ENCODE peak calls at places on chromosomes 5 and 9, in six cellular contexts. One of them, this sample, is unnamed.
A peak's percentile ranks its signal among the peaks of the same experiment; 100 is the strongest.

GRCh38 chr9:134420974-134421432 is 94.7 kb downstream of the RXRA start:
- DNase-seq in H1: no peak
- DNase-seq in GM12892: no peak
- DNase-seq in K562: no peak
- DNase-seq in HepG2: no peak
- DNase-seq in GM12878: no peak
- DNase-seq in this sample: no peak

GRCh38 chr5:160181965-160182622 is 47.2 kb upstream of the FABP6 start:
- DNase-seq in H1: no peak
- DNase-seq in GM12892: no peak
- DNase-seq in K562: no peak
- DNase-seq in HepG2: no peak
- DNase-seq in GM12878: no peak
- DNase-seq in this sample: no peak

GRCh38 chr5:172602712-172603289 is 38.3 kb upstream of the NEURL1B start:
- DNase-seq in H1: no peak
- DNase-seq in GM12892: no peak
- DNase-seq in K562: no peak
- DNase-seq in HepG2: no peak
- DNase-seq in GM12878: no peak
- DNase-seq in this sample: no peak

GRCh38 chr5:149708981-149709594 is 21.0 kb upstream of the PPARGC1B start:
- DNase-seq in H1: no peak
- DNase-seq in GM12892: no peak
- DNase-seq in K562: peak; percentile 63
- DNase-seq in HepG2: no peak
- DNase-seq in GM12878: no peak
- DNase-seq in this sample: no peak

GRCh38 chr5:52725065-52725746 is 62.5 kb upstream of the ITGA1 start:
- DNase-seq in H1: no peak
- DNase-seq in GM12892: no peak
- DNase-seq in K562: no peak
- DNase-seq in HepG2: peak; percentile 20
- DNase-seq in GM12878: no peak
- DNase-seq in this sample: no peak

GRCh38 chr9:1200847-1201251 is 150.7 kb downstream of the DMRT2 start:
- DNase-seq in H1: no peak
- DNase-seq in GM12892: no peak
- DNase-seq in K562: no peak
- DNase-seq in HepG2: peak; percentile 56
- DNase-seq in GM12878: no peak
- DNase-seq in this sample: no peak

GRCh38 chr5:32304622-32305021 is 8.1 kb downstream of the MTMR12 start:
- DNase-seq in H1: no peak
- DNase-seq in GM12892: no peak
- DNase-seq in K562: no peak
- DNase-seq in HepG2: no peak
- DNase-seq in GM12878: no peak
- DNase-seq in this sample: no peak

GRCh38 chr5:169004551-169004950 is 296.4 kb downstream of the SLIT3 start:
- DNase-seq in H1: no peak
- DNase-seq in GM12892: no peak
- DNase-seq in K562: no peak
- DNase-seq in HepG2: no peak
- DNase-seq in GM12878: no peak
- DNase-seq in this sample: no peak

GRCh38 chr5:118611332-118611945 is 376.9 kb downstream of the DTWD2 start:
- DNase-seq in H1: no peak
- DNase-seq in GM12892: no peak
- DNase-seq in K562: peak; percentile 22
- DNase-seq in HepG2: peak; percentile 10
- DNase-seq in GM12878: no peak
- DNase-seq in this sample: peak; percentile 4

GRCh38 chr9:129059796-129060785 is 20.8 kb upstream of the DOLPP1 start:
- DNase-seq in H1: no peak
- DNase-seq in GM12892: no peak
- DNase-seq in K562: no peak
- DNase-seq in HepG2: no peak
- DNase-seq in GM12878: no peak
- DNase-seq in this sample: no peak

GRCh38 chr9:105330201-105330600 is 85.8 kb downstream of the SLC44A1 start:
- DNase-seq in H1: no peak
- DNase-seq in GM12892: no peak
- DNase-seq in K562: no peak
- DNase-seq in HepG2: peak; percentile 18
- DNase-seq in GM12878: no peak
- DNase-seq in this sample: no peak

GRCh38 chr5:399296-400281 is 43.4 kb upstream of the EXOC3 start:
- DNase-seq in H1: peak; percentile 31
- DNase-seq in GM12892: peak; percentile 80
- DNase-seq in K562: peak; percentile 54
- DNase-seq in HepG2: peak; percentile 61
- DNase-seq in GM12878: peak; percentile 49
- DNase-seq in this sample: peak; percentile 77

GRCh38 chr9:37121881-37122280 is 1.5 kb downstream of the ZCCHC7 start:
- DNase-seq in H1: no peak
- DNase-seq in GM12892: no peak
- DNase-seq in K562: no peak
- DNase-seq in HepG2: no peak
- DNase-seq in GM12878: no peak
- DNase-seq in this sample: no peak

GRCh38 chr5:151600069-151600665 is 9.0 kb upstream of the FAT2 start:
- DNase-seq in H1: no peak
- DNase-seq in GM12892: no peak
- DNase-seq in K562: no peak
- DNase-seq in HepG2: no peak
- DNase-seq in GM12878: no peak
- DNase-seq in this sample: no peak

GRCh38 chr5:154836225-154836624 is 14.2 kb downstream of the FAXDC2 start:
- DNase-seq in H1: no peak
- DNase-seq in GM12892: no peak
- DNase-seq in K562: no peak
- DNase-seq in HepG2: no peak
- DNase-seq in GM12878: no peak
- DNase-seq in this sample: no peak

GRCh38 chr5:161278739-161279660 is 267.5 kb downstream of the GABRB2 start:
- DNase-seq in H1: no peak
- DNase-seq in GM12892: no peak
- DNase-seq in K562: no peak
- DNase-seq in HepG2: no peak
- DNase-seq in GM12878: no peak
- DNase-seq in this sample: no peak

GRCh38 chr5:87408219-87408618 is 4.5 kb downstream of the CCNH start:
- DNase-seq in H1: no peak
- DNase-seq in GM12892: no peak
- DNase-seq in K562: no peak
- DNase-seq in HepG2: no peak
- DNase-seq in GM12878: no peak
- DNase-seq in this sample: no peak

GRCh38 chr9:133739408-133740280 is 1.5 kb upstream of the SARDH start:
- DNase-seq in H1: no peak
- DNase-seq in GM12892: no peak
- DNase-seq in K562: no peak
- DNase-seq in HepG2: peak; percentile 91
- DNase-seq in GM12878: no peak
- DNase-seq in this sample: no peak

GRCh38 chr5:88502179-88503064 is 233.8 kb upstream of the TMEM161B start:
- DNase-seq in H1: no peak
- DNase-seq in GM12892: no peak
- DNase-seq in K562: no peak
- DNase-seq in HepG2: no peak
- DNase-seq in GM12878: peak; percentile 20
- DNase-seq in this sample: no peak

GRCh38 chr9:18473551-18474279 is at the start of gene ADAMTSL1:
- DNase-seq in H1: peak; percentile 56
- DNase-seq in GM12892: no peak
- DNase-seq in K562: no peak
- DNase-seq in HepG2: no peak
- DNase-seq in GM12878: no peak
- DNase-seq in this sample: no peak

DNA sequence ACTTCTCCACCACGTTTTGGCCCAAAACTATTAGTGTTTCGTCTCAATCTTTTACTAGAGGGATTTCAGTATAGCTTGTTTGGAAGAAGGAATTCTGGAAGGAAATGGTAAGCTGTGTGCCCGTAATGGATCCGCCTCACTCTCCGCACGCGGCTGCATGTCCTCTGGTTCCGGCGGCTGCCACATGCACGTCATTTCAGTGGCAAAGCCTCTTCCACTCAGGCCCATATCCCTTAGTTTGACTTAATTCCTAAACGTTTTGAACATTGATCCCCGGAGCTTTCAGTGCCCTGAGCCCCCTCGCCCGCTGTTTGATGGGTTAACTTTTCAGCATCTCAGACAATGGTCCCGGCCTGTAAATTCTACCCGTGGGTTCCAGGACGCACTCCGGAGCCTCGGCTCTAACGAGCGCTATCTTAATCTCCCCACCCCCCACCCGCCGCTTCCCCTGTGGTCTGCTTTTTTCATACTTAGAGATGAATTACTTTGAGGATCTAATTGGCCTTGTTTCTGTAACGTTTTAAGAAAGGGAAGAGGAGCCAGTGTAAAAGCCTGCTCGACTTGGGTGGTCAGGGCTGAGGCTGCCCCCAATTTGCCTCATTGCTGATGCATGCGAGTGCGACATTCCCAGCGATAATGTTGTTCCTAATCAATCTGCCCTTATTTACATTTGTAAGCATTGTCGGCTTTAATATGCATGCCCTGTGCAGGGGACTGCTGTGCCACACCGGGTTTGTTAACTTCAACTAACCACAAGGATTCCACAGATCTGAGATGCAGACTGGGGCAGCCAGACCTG is 4.6 kb downstream of the PTCH1 start:
- DNase-seq in H1: peak; percentile 81
- DNase-seq in GM12892: no peak
- DNase-seq in K562: no peak
- DNase-seq in HepG2: no peak
- DNase-seq in GM12878: no peak
- DNase-seq in this sample: no peak
- TF ChIP-seq POLR2A in H1: no peak
- TF ChIP-seq POLR2A in GM12892: no peak
- TF ChIP-seq POLR2A in K562: no peak
- TF ChIP-seq POLR2A in HepG2: no peak
- TF ChIP-seq POLR2A in GM12878: no peak
- TF ChIP-seq POLR2A in this sample: no peak

DNA sequence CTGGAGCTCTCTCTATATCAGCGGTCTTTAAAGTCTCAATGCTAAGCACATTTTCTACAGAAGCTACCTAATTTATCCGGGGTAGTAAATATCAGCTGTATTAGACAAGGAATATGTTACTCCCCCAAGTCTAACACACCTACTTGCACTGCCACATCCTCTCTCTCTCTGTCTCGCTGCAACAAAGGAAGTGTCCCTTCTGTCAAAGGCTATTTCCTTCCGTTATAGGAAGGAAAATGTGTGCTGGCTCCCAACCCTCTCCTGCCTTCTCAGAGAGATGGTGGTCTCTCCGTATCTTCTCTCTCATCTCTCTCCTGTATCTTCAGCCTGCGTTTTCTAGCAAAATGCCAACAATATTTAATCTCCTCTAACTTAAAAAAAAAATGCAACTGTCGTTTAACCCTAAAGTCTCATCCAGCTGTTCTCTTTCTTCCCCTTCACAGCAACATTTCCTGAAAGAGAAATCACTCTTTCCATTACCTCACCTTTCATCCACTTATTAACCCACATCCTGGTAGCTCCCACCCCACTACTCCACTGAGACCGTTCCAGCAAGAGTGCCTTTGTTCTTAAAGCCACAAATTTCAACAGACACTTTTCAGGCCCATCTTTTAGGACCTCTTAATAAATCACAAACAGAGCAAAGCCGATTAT is 2.3 kb downstream of the TTF1 start:
- DNase-seq in H1: no peak
- DNase-seq in GM12892: no peak
- DNase-seq in K562: no peak
- DNase-seq in HepG2: no peak
- DNase-seq in GM12878: no peak
- DNase-seq in this sample: no peak
- TF ChIP-seq TAF1 in H1: no peak
- TF ChIP-seq TAF1 in GM12892: no peak
- TF ChIP-seq TAF1 in K562: no peak
- TF ChIP-seq TAF1 in HepG2: no peak
- TF ChIP-seq TAF1 in GM12878: no peak
- TF ChIP-seq TAF1 in this sample: no peak

GRCh38 chr5:170633235-170634041 is 129.6 kb downstream of the KCNIP1 start:
- DNase-seq in H1: no peak
- DNase-seq in GM12892: no peak
- DNase-seq in K562: peak; percentile 69
- DNase-seq in HepG2: peak; percentile 27
- DNase-seq in GM12878: peak; percentile 20
- DNase-seq in this sample: no peak
- TF ChIP-seq POLR2A in H1: peak; percentile 16
- TF ChIP-seq POLR2A in GM12892: no peak
- TF ChIP-seq POLR2A in K562: no peak
- TF ChIP-seq POLR2A in HepG2: no peak
- TF ChIP-seq POLR2A in GM12878: no peak
- TF ChIP-seq POLR2A in this sample: no peak

GRCh38 chr5:99000878-99001277 is 72.1 kb upstream of the CHD1 start:
- DNase-seq in H1: no peak
- DNase-seq in GM12892: no peak
- DNase-seq in K562: no peak
- DNase-seq in HepG2: no peak
- DNase-seq in GM12878: no peak
- DNase-seq in this sample: no peak
- TF ChIP-seq TAF1 in H1: no peak
- TF ChIP-seq TAF1 in GM12892: no peak
- TF ChIP-seq TAF1 in K562: no peak
- TF ChIP-seq TAF1 in HepG2: no peak
- TF ChIP-seq TAF1 in GM12878: no peak
- TF ChIP-seq TAF1 in this sample: no peak

DNA sequence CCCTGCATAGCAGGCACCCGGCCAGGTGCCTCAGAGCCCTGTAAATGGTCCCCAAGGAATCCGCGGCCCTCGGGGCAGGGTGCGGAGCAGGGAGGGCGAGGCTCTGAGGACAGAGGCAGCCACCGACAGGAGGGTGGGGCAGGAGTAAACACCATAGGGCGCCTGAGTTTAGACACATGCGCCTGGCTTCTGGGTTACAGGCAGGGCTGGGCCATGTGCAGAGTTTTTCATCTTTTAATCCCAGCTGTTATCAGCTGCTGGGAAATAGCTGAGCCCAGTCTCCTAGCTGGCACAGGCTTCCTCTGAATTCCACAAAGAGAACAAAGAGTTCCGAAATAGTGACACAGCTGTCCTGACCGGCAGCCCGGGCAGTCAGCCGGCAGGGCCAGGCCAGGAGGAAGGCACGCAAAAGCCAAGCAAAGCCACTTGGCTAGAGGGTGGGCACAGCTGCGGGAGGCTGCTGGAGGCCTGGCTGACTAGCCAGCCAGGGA is 98.9 kb upstream of the PHYKPL start:
- DNase-seq in H1: no peak
- DNase-seq in GM12892: no peak
- DNase-seq in K562: no peak
- DNase-seq in HepG2: no peak
- DNase-seq in GM12878: no peak
- DNase-seq in this sample: no peak
- TF ChIP-seq POLR2A in H1: no peak
- TF ChIP-seq POLR2A in GM12892: no peak
- TF ChIP-seq POLR2A in K562: no peak
- TF ChIP-seq POLR2A in HepG2: no peak
- TF ChIP-seq POLR2A in GM12878: no peak
- TF ChIP-seq POLR2A in this sample: no peak